ENCODE peak calls at places on chromosomes 1 and 21, in five cellular contexts. I is BE2C, H is Panc1, S is choroid plexus epithelial cell, L is cardiac muscle cell. O is an unnamed sample.
A peak's percentile ranks its signal among the peaks of the same experiment; 100 is the strongest.

GRCh38 chr1:13917607-13918006 is 217.6 kb downstream of the PRDM2 start:
- DNase-seq in I (no peak), H (no peak), S (no peak), L (no peak), O (no peak)

GRCh38 chr1:159015440-159015909 is 5.8 kb downstream of the IFI16 start:
- DNase-seq in I (no peak), H (no peak), S (peak; percentile 96), L (no peak), O (peak; percentile 47)

GRCh38 chr1:33454646-33455282 is 17.7 kb upstream of the ZSCAN20 start:
- DNase-seq in I (no peak), H (no peak), S (peak; percentile 70), L (no peak), O (peak; percentile 54)

GRCh38 chr21:17334478-17334877 is 178.4 kb upstream of the CXADR start:
- DNase-seq in I (peak; percentile 66), H (no peak), S (no peak), L (no peak), O (no peak)

GRCh38 chr1:160800142-160800541 is 4.2 kb downstream of the LY9 start:
- DNase-seq in I (no peak), H (no peak), S (no peak), L (no peak), O (no peak)

GRCh38 chr1:119742193-119742592 is 26.5 kb downstream of the HMGCS2 start:
- DNase-seq in I (no peak), H (no peak), S (no peak), L (no peak), O (no peak)

GRCh38 chr21:46078322-46078981 is 19.5 kb upstream of the COL6A2 start:
- DNase-seq in I (no peak), H (no peak), S (no peak), L (no peak), O (no peak)

GRCh38 chr1:177780096-177780700 is 189.7 kb downstream of the SEC16B start:
- DNase-seq in I (no peak), H (peak; percentile 20), S (peak; percentile 82), L (peak; percentile 64), O (peak; percentile 58)

GRCh38 chr1:155010211-155010918 is 7.8 kb downstream of the ZBTB7B start:
- DNase-seq in I (no peak), H (no peak), S (no peak), L (no peak), O (no peak)

GRCh38 chr1:93827633-93828436 is 51.2 kb downstream of the DNTTIP2 start:
- DNase-seq in I (no peak), H (no peak), S (no peak), L (no peak), O (no peak)

GRCh38 chr1:175198332-175198731 is 5.8 kb upstream of the KIAA0040 start:
- DNase-seq in I (no peak), H (no peak), S (no peak), L (no peak), O (no peak)

GRCh38 chr1:89681045-89681729 is 48.3 kb downstream of the LRRC8C start:
- DNase-seq in I (no peak), H (no peak), S (no peak), L (no peak), O (no peak)

GRCh38 chr1:217889401-217889800 is 258.3 kb downstream of the SPATA17 start:
- DNase-seq in I (peak; percentile 40), H (no peak), S (no peak), L (peak; percentile 49), O (peak; percentile 94)

GRCh38 chr1:50289495-50289894 is 133.7 kb downstream of the DMRTA2 start:
- DNase-seq in I (no peak), H (no peak), S (no peak), L (no peak), O (no peak)

GRCh38 chr1:229822026-229822425 is 196.0 kb downstream of the URB2 start:
- DNase-seq in I (no peak), H (no peak), S (peak; percentile 3), L (no peak), O (no peak)

GRCh38 chr1:84027368-84027767 is 28.4 kb upstream of the TTLL7 start:
- DNase-seq in I (no peak), H (no peak), S (no peak), L (no peak), O (no peak)

GRCh38 chr1:31095298-31095981 is 29.9 kb upstream of the PUM1 start:
- DNase-seq in I (no peak), H (no peak), S (peak; percentile 78), L (no peak), O (no peak)

GRCh38 chr1:1617925-1618324 is 2.6 kb downstream of the MIB2 start:
- DNase-seq in I (no peak), H (no peak), S (no peak), L (no peak), O (no peak)

GRCh38 chr1:165257969-165258459 is 98.5 kb downstream of the LMX1A start:
- DNase-seq in I (peak; percentile 87), H (peak; percentile 20), S (peak; percentile 38), L (peak; percentile 86), O (peak; percentile 96)

GRCh38 chr21:38804617-38805281 is 980 bp upstream of the ETS2 start:
- DNase-seq in I (peak; percentile 74), H (no peak), S (peak; percentile 73), L (peak; percentile 74), O (peak; percentile 84)

GRCh38 chr1:246790364-246790763 is 66.2 kb downstream of the SCCPDH start:
- DNase-seq in I (no peak), H (no peak), S (no peak), L (no peak), O (no peak)

GRCh38 chr1:108843390-108844188 is 13.3 kb downstream of the AKNAD1 start:
- DNase-seq in I (no peak), H (no peak), S (no peak), L (no peak), O (no peak)

GRCh38 chr1:15616704-15617172 is 520 bp upstream of the DDI2 start:
- DNase-seq in I (no peak), H (no peak), S (peak; percentile 51), L (no peak), O (peak; percentile 70)

GRCh38 chr21:42705346-42705745 is 51.9 kb downstream of the PDE9A start:
- DNase-seq in I (no peak), H (no peak), S (no peak), L (no peak), O (peak; percentile 28)

GRCh38 chr1:219304227-219305226 is 130.8 kb downstream of the LYPLAL1 start:
- DNase-seq in I (no peak), H (peak; percentile 65), S (no peak), L (no peak), O (no peak)

GRCh38 chr21:35329940-35330670 is 281.0 kb upstream of the RUNX1 start:
- DNase-seq in I (no peak), H (no peak), S (no peak), L (no peak), O (no peak)

GRCh38 chr1:161772397-161772796 is 6.3 kb downstream of the ATF6 start:
- DNase-seq in I (no peak), H (no peak), S (peak; percentile 45), L (no peak), O (no peak)

GRCh38 chr21:42401164-42401563 is 2.5 kb upstream of the UBASH3A start:
- DNase-seq in I (no peak), H (no peak), S (peak; percentile 35), L (no peak), O (no peak)

GRCh38 chr1:178518894-178519293 is 6.0 kb downstream of the TEX35 start:
- DNase-seq in I (no peak), H (no peak), S (no peak), L (no peak), O (peak; percentile 27)

GRCh38 chr1:11873395-11873794 is 14.7 kb upstream of the NPPB start:
- DNase-seq in I (no peak), H (no peak), S (no peak), L (no peak), O (no peak)

GRCh38 chr1:184050631-184051030 is 899 bp upstream of the TSEN15 start:
- DNase-seq in I (no peak), H (no peak), S (no peak), L (no peak), O (no peak)

DNA sequence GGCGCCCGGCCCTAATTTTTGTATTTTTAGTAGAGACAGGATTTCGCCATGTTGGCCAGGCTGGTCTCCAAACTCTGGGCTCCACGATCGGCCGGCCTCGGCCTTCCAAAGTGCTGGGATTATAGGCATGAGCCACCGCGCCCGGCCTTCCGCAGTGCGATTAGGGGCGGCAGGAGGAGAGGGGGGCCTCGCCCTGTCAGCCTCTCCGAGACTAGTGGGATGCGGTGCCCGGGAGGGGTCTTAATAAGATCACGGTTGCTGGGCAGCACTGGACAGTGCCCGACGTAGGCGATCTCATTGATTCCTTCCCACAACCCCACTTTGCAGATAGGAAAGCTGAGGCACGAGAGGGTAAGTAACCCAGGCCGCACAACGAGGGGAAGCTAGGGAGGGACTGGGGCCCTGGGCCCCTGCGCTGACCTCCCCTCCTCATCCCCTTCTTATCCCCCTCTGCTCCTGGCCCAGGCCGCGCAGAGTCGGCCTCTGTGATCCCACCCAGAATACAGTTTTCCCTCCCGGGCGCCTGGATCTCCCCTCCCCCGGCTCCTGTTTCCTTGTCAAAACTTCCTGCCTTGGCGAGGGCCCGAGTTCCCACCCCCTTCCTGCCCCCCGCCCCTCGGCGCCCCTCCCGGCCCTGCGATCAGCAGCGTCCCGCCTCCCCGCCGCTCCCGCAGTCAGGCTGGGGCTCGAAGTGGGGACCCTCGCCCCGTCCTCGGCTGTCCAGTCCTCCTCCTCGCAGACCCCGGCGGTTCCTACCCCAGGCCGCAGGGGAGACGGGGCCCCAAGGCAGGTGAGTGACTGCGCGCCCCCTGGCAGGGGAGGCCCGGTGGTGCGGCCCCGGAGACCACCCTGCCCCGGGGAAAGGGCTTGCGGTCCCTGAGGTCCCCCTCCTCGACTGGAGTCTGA is at the start of gene PEAR1:
- DNase-seq in I (no peak), H (no peak), S (no peak), L (no peak), O (peak; percentile 85)
- TF ChIP-seq CTCF in I (no peak), H (no peak), S (no peak), L (peak; percentile 4), O (peak; percentile 65)

DNA sequence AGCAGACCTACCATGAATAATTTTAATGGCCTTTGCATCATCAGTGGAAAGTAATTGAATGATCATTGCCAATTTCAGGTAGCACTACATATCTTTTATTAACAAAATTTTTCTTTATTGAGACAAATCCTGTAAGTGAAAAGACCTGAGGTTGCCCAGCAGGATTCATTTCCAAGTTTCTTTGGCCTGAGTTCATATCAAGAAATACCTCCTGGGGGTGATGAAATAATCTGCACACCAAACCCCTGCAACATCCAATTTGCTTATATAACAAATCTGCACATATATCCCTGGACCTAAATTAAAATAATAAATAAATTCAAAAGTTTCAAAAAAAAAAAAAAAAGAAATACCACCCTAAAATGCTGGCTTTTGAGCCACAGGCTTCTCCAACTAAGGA is 27.3 kb upstream of the ZNF281 start:
- DNase-seq in I (no peak), H (no peak), S (no peak), L (no peak), O (no peak)
- H3K4me3 ChIP-seq in I (no peak overlapping the region), H (no peak overlapping the region), S (no peak overlapping the region), L (no peak overlapping the region), O (no peak overlapping the region)

GRCh38 chr1:156336242-156336641 is 1.9 kb downstream of the CCT3 start:
- DNase-seq in I (no peak), H (no peak), S (peak; percentile 24), L (no peak), O (no peak)
- TF ChIP-seq CTCF in I (peak; percentile 37), H (no peak), S (peak; percentile 41), L (peak; percentile 22), O (peak; percentile 56)

GRCh38 chr21:26843912-26844257 is 1.3 kb downstream of the ADAMTS1 start:
- DNase-seq in I (no peak), H (no peak), S (peak; percentile 94), L (no peak), O (no peak)
- H3K4me3 ChIP-seq in I (peak overlapping the region; percentile 95), H (peak overlapping the region; percentile 67), S (peak overlapping the region; percentile 72), L (peak overlapping the region; percentile 97), O (peak overlapping the region; percentile 93)